ENCODE peak calls at places on chromosomes 6 and 20, in five cellular contexts. W is left ventricle myocardium inferior, K is Calu3, E is RWPE1, Z is thoracic aorta. L is an unnamed sample.

GRCh38 chr20:38339993-38340392 is 6.3 kb upstream of the LBP start:
- DNase-seq in W (no peak), K (no peak), E (no peak), Z (no peak), L (no peak)

GRCh38 chr6:138821519-138821918 is 25.6 kb downstream of the ECT2L start:
- DNase-seq in W (no peak), K (no peak), E (no peak), Z (no peak), L (no peak)

GRCh38 chr20:63744574-63745423 is 5.2 kb downstream of the SLC2A4RG start:
- DNase-seq in W (no peak), K (no peak), E (no peak), Z (no peak), L (no peak)

GRCh38 chr6:150345786-150346185 is 23.0 kb upstream of the IYD start:
- DNase-seq in W (no peak), K (no peak), E (no peak), Z (no peak), L (no peak)

GRCh38 chr20:17228624-17229061 is 1.8 kb downstream of the PCSK2 start:
- DNase-seq in W (no peak), K (no peak), E (no peak), Z (no peak), L (peak)

GRCh38 chr6:83369692-83370091 is 61.2 kb downstream of the ME1 start:
- DNase-seq in W (no peak), K (no peak), E (no peak), Z (no peak), L (no peak)

GRCh38 chr20:50186987-50187402 is 3.6 kb upstream of the CEBPB start:
- DNase-seq in W (no peak), K (no peak), E (no peak), Z (no peak), L (no peak)

GRCh38 chr6:63553208-63553607 is 19.1 kb upstream of the LOC128125822 start:
- DNase-seq in W (no peak), K (no peak), E (no peak), Z (no peak), L (no peak)

GRCh38 chr20:34242879-34243278 is 1.7 kb downstream of the ASIP start:
- DNase-seq in W (no peak), K (no peak), E (no peak), Z (no peak), L (no peak)

GRCh38 chr6:25703005-25703404 is 51.0 kb downstream of the SCGN start:
- DNase-seq in W (no peak), K (no peak), E (no peak), Z (no peak), L (no peak)

GRCh38 chr6:61833176-61833716 is 452.8 kb downstream of the KHDRBS2 start:
- DNase-seq in W (no peak), K (no peak), E (no peak), Z (no peak), L (no peak)

GRCh38 chr6:56490994-56491393 is 151.7 kb downstream of the DST start:
- DNase-seq in W (no peak), K (no peak), E (peak), Z (no peak), L (no peak)

GRCh38 chr20:36540551-36541211 is 638 bp upstream of the MYL9 start:
- DNase-seq in W (peak), K (no peak), E (no peak), Z (no peak), L (no peak)

GRCh38 chr6:35165630-35166071 is 24.5 kb upstream of the TCP11 start:
- DNase-seq in W (no peak), K (peak), E (peak), Z (no peak), L (no peak)

GRCh38 chr6:3737149-3737830 is 14.2 kb downstream of the PXDC1 start:
- DNase-seq in W (no peak), K (no peak), E (no peak), Z (no peak), L (no peak)

GRCh38 chr6:134938896-134939295 is 11.0 kb downstream of the ALDH8A1 start:
- DNase-seq in W (no peak), K (no peak), E (no peak), Z (no peak), L (no peak)

GRCh38 chr6:132734694-132735236 is 20.9 kb upstream of the VNN1 start:
- DNase-seq in W (no peak), K (peak), E (no peak), Z (no peak), L (no peak)

GRCh38 chr20:5549200-5549599 is 201.0 kb upstream of the SHLD1 start:
- DNase-seq in W (no peak), K (no peak), E (no peak), Z (no peak), L (no peak)

GRCh38 chr6:127302728-127303675 is 36.3 kb downstream of the RNF146 start:
- DNase-seq in W (no peak), K (peak), E (peak), Z (no peak), L (no peak)

GRCh38 chr20:25018841-25019240 is 26.3 kb upstream of the APMAP start:
- DNase-seq in W (no peak), K (no peak), E (no peak), Z (no peak), L (no peak)

GRCh38 chr6:42104095-42104806 is 38.2 kb downstream of the C6orf132 start:
- DNase-seq in W (peak), K (no peak), E (no peak), Z (no peak), L (peak)

GRCh38 chr6:146878564-146879343 is 280.0 kb downstream of the ADGB start:
- DNase-seq in W (no peak), K (no peak), E (peak), Z (no peak), L (no peak)

GRCh38 chr20:44723391-44723790 is 8.2 kb downstream of the CCN5 start:
- DNase-seq in W (no peak), K (no peak), E (no peak), Z (no peak), L (no peak)

GRCh38 chr6:2909718-2910117 is 6.6 kb upstream of the SERPINB9 start:
- DNase-seq in W (no peak), K (no peak), E (no peak), Z (no peak), L (no peak)

GRCh38 chr20:16419138-16419715 is 154.0 kb downstream of the KIF16B start:
- DNase-seq in W (no peak), K (no peak), E (no peak), Z (no peak), L (no peak)

GRCh38 chr6:55449219-55449618 is 122.0 kb downstream of the GFRAL start:
- DNase-seq in W (no peak), K (no peak), E (no peak), Z (no peak), L (no peak)

GRCh38 chr20:34473262-34473883 is 42.8 kb upstream of the DYNLRB1 start:
- DNase-seq in W (peak), K (peak), E (peak), Z (no peak), L (peak)

GRCh38 chr6:3428247-3428646 is 28.6 kb downstream of the SLC22A23 start:
- DNase-seq in W (no peak), K (no peak), E (no peak), Z (no peak), L (no peak)

GRCh38 chr6:16741112-16742016 is 19.9 kb downstream of the ATXN1 start:
- DNase-seq in W (no peak), K (no peak), E (peak), Z (no peak), L (no peak)

GRCh38 chr20:48716086-48716485 is 111.7 kb downstream of the PREX1 start:
- DNase-seq in W (no peak), K (no peak), E (no peak), Z (no peak), L (no peak)

GRCh38 chr20:50085146-50085480 is 27.8 kb downstream of the UBE2V1 start:
- DNase-seq in W (no peak), K (no peak), E (no peak), Z (no peak), L (no peak)

GRCh38 chr6:166830891-166831363 is 125.4 kb downstream of the RNASET2 start:
- DNase-seq in W (no peak), K (no peak), E (no peak), Z (no peak), L (no peak)

GRCh38 chr6:164150221-164150620 is 735.7 kb downstream of the QKI start:
- DNase-seq in W (no peak), K (no peak), E (no peak), Z (no peak), L (no peak)

GRCh38 chr6:48933136-48933535 is 529.9 kb downstream of the MMUT start:
- DNase-seq in W (no peak), K (no peak), E (no peak), Z (no peak), L (no peak)

GRCh38 chr6:48928937-48929336 is 534.1 kb downstream of the MMUT start:
- DNase-seq in W (no peak), K (no peak), E (no peak), Z (no peak), L (no peak)
- TF ChIP-seq CTCF in W (no peak), K (no peak), E (no peak), Z (no peak), L (no peak)

DNA sequence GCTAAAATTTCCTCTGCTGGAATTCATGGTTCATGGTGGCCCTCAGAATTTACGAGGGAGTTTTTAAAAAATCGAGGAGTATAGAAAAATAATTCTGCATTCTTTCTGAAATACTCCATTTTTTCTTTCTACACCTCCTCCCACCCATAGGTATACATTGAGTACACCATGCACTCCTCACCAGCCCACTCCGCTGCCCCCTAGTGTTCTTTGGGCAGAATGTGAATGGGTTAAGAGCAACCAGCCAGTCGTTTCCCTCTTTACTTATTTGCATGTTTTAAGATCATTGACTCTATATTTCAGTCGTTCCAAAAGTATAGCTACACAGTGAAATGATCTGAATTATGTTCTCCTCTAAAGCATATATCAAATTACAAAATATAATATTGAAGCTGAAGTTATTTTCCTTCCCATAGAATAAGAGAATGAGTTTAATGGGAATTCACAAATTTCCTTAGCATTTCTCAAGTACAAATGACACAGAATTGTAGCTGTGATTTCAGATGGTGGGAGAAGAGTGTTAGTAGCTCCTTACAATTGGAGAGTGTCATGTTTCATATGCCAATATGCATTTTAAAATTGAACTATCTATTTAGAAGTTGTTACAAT is 977.7 kb upstream of the SLC35B3 start:
- DNase-seq in W (no peak), K (peak), E (peak), Z (no peak), L (no peak)
- TF ChIP-seq CTCF in W (peak), K (no peak), E (peak), Z (no peak), L (no peak)

GRCh38 chr20:31860431-31861345 is 9.6 kb downstream of the DUSP15 start:
- DNase-seq in W (no peak), K (peak), E (peak), Z (no peak), L (no peak)
- TF ChIP-seq CTCF in W (no peak), K (no peak), E (no peak), Z (no peak), L (no peak)

GRCh38 chr6:14550817-14551216 is 433.2 kb downstream of the CD83 start:
- DNase-seq in W (peak), K (no peak), E (no peak), Z (no peak), L (no peak)

GRCh38 chr6:14550410-14550809 is 432.8 kb downstream of the CD83 start:
- DNase-seq in W (no peak), K (no peak), E (no peak), Z (no peak), L (no peak)

GRCh38 chr6:14555804-14556203 is 438.2 kb downstream of the CD83 start:
- DNase-seq in W (no peak), K (no peak), E (no peak), Z (no peak), L (no peak)

GRCh38 chr6:14552891-14553290 is 435.3 kb downstream of the CD83 start:
- DNase-seq in W (no peak), K (no peak), E (no peak), Z (no peak), L (no peak)

DNA sequence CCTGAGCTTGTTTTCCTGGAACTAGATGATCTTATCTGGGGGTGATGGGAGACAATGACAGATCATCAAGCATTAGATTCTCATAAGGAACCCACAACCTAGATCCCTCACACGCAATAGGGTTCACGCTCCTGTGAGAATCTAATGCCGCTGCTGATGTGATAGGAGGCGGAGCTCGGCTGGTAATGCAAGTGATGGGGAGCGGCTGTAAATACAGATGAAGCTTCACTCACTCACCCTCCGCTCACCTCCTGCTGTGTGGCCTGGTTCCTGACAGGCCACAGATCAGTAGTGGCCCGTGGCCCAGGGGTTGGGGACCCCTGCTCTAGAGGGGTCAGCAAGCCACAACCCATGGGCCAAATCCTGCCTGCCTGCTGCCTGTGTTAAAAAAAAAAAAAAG is 435.9 kb downstream of the CD83 start:
- DNase-seq in W (no peak), K (no peak), E (no peak), Z (no peak), L (no peak)
- TF ChIP-seq CTCF in W (no peak), K (no peak), E (no peak), Z (no peak), L (no peak)